ENCODE peak calls at places on chromosomes 13 and 19, in seven cellular contexts. Q, G, P, U, M, Y and S are unnamed samples. For H3K9me3, the result is how much of the 10 kb centered on the place peaks cover.

GRCh38 chr13:101127741-101128353 is 288.5 kb downstream of the NALCN start:
- DNase-seq in Q (no peak), G (peak), P (no peak), U (no peak), M (peak), Y (peak), S (no peak)

GRCh38 chr13:77337159-77337558 is 10.3 kb upstream of the MYCBP2 start:
- DNase-seq in Q (no peak), G (no peak), P (no peak), U (no peak), M (no peak), Y (no peak), S (no peak)

GRCh38 chr13:50609016-50609415 is 234.5 kb downstream of the DLEU7 start:
- DNase-seq in Q (no peak), G (no peak), P (no peak), U (no peak), M (no peak), Y (no peak), S (no peak)

GRCh38 chr13:33927315-33927714 is 109.4 kb downstream of the RFC3 start:
- DNase-seq in Q (no peak), G (peak), P (no peak), U (no peak), M (peak), Y (peak), S (no peak)

GRCh38 chr19:57720878-57721277 is 6.5 kb downstream of the ZNF671 start:
- DNase-seq in Q (no peak), G (no peak), P (no peak), U (no peak), M (no peak), Y (peak), S (no peak)

GRCh38 chr19:44889830-44890365 is 1.2 kb upstream of the TOMM40 start:
- DNase-seq in Q (no peak), G (no peak), P (no peak), U (no peak), M (no peak), Y (no peak), S (no peak)

GRCh38 chr13:41613984-41614581 is 156.7 kb downstream of the RGCC start:
- DNase-seq in Q (no peak), G (no peak), P (no peak), U (no peak), M (peak), Y (peak), S (no peak)

GRCh38 chr19:4977299-4978174 is 8.6 kb downstream of the KDM4B start:
- DNase-seq in Q (peak), G (no peak), P (no peak), U (no peak), M (peak), Y (peak), S (no peak)

GRCh38 chr19:20044663-20045062 is 5.4 kb upstream of the ZNF682 start:
- DNase-seq in Q (no peak), G (no peak), P (no peak), U (no peak), M (no peak), Y (no peak), S (no peak)

GRCh38 chr19:8004723-8005513 is 523 bp downstream of the ELAVL1 start:
- DNase-seq in Q (no peak), G (peak), P (no peak), U (peak), M (peak), Y (peak), S (no peak)

GRCh38 chr13:75704942-75705320 is 68.8 kb downstream of the LMO7 start:
- DNase-seq in Q (peak), G (no peak), P (no peak), U (no peak), M (no peak), Y (no peak), S (no peak)

GRCh38 chr13:51717786-51718398 is 86.1 kb downstream of the DHRS12 start:
- DNase-seq in Q (no peak), G (peak), P (no peak), U (no peak), M (no peak), Y (no peak), S (no peak)

GRCh38 chr19:19595171-19595701 is 23.3 kb downstream of the PBX4 start:
- DNase-seq in Q (peak), G (no peak), P (no peak), U (no peak), M (peak), Y (peak), S (no peak)

GRCh38 chr13:73835138-73835721 is 299.0 kb downstream of the KLF12 start:
- DNase-seq in Q (no peak), G (peak), P (peak), U (no peak), M (peak), Y (peak), S (no peak)

GRCh38 chr19:49738242-49738641 is 24.9 kb downstream of the TSKS start:
- DNase-seq in Q (no peak), G (no peak), P (no peak), U (no peak), M (no peak), Y (no peak), S (no peak)

GRCh38 chr19:33405491-33406461 is 32.3 kb downstream of the CEBPG start:
- DNase-seq in Q (no peak), G (no peak), P (no peak), U (no peak), M (no peak), Y (no peak), S (no peak)

GRCh38 chr19:18119243-18120105 is 21.9 kb downstream of the MAST3 start:
- DNase-seq in Q (no peak), G (no peak), P (no peak), U (peak), M (no peak), Y (no peak), S (peak)

GRCh38 chr19:53355739-53356138 is 9.8 kb upstream of the ZNF525 start:
- DNase-seq in Q (no peak), G (no peak), P (no peak), U (no peak), M (no peak), Y (no peak), S (no peak)
- H3K9me3 ChIP-seq in Q (half or more), G (half or more), P (under half), U (half or more), M (under half), Y (under half), S (half or more)

GRCh38 chr13:84917252-84917878 is 881.9 kb downstream of the SLITRK6 start:
- DNase-seq in Q (no peak), G (peak), P (no peak), U (no peak), M (peak), Y (peak), S (no peak)
- TF ChIP-seq CTCF in Q (peak), G (peak), P (no peak), U (no peak), M (peak), Y (peak), S (no peak)

GRCh38 chr19:55973982-55974381 is 12.6 kb upstream of the NLRP5 start:
- DNase-seq in Q (no peak), G (no peak), P (no peak), U (no peak), M (no peak), Y (no peak), S (no peak)
- H3K9me3 ChIP-seq in Q (under half), G (under half), P (under half), U (under half), M (under half), Y (under half), S (under half)

DNA sequence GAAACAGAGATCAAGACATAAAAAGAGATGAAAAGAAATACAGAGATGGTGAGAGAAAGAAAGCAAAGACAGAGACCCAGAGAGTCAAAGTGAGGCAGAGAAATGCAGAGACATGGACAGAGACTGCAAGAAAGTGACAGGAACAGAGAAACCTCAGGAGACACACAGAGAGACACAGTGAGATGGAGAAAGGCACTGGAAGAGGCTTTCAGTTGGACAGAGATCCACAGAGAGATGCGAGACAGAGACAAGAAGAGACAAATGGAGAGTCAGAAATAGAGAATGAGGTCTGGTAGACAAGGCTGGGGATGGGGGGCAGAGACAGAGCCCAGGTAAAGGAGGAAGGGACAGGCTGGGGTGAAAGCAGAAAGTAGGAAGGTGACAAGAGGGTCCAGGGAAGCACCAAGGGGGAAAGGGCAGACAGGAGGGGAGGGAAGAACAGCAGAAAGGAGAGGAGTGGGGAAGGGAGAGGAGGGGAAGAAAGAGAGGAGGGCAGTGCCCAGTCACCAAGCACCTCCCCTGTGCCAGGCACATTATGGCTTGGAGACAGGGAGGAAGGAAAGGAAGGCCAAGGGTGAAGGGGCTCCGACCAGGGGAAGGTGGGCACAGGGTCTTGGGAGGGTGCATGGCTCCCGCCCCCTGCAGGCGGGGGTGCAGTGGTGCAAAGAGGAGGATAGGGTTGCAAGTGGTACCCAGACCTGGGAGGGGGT is 38.5 kb downstream of the DEDD2 start:
- DNase-seq in Q (no peak), G (peak), P (no peak), U (no peak), M (no peak), Y (no peak), S (no peak)
- TF ChIP-seq CTCF in Q (no peak), G (peak), P (peak), U (peak), M (peak), Y (peak), S (peak)

GRCh38 chr19:21767065-21767800 is at the start of gene ZNF100:
- DNase-seq in Q (peak), G (peak), P (peak), U (peak), M (peak), Y (peak), S (peak)

DNA sequence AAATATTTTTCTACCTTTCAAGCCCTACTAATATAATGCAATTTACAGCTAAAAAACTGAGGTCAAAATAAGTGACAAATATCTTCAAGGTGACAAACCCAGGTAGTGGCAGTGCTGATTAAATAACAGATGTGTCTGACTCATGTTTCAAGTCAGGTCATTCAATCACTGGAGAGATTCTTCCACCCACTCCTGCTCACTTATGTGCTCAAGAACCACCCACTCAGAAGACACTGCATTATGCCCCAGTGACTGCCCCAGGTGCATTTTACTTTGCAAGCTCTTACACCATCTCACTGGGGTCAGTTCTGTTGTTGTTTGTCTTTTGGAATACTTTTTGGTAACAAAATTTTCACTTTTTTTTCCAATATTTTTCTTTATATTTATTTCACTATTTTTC is 2.2 kb downstream of the ZNF100 start:
- DNase-seq in Q (no peak), G (no peak), P (no peak), U (no peak), M (no peak), Y (no peak), S (no peak)
- H3K9me3 ChIP-seq in Q (under half), G (under half), P (under half), U (under half), M (under half), Y (under half), S (under half)

DNA sequence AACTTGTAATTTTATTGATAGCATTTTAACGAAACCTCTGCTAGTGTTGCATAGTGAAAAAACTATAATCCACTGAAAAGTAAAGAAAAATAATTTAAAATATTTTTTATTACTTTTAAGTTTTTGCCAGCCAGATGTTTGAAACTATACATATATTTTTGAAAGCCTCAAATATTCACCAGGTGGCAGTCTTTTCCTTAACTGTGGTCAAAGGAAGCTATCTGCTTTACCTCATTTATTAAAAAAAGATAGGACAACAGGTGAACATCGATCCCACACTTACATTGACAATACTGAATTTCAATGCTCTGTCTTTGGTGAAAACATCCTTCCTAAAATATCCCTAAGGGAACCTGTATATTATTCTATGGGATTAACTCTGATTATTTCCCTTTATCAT is 100.5 kb downstream of the TRPC4 start:
- DNase-seq in Q (no peak), G (peak), P (no peak), U (no peak), M (no peak), Y (no peak), S (no peak)
- TF ChIP-seq CTCF in Q (no peak), G (peak), P (no peak), U (no peak), M (peak), Y (peak), S (no peak)